ENCODE peak calls at places on chromosomes 11 and 22, in nine cellular contexts. One of them, this sample, is unnamed.

GRCh38 chr11:36774603-36775002 is 176.6 kb upstream of the RAG2 start:
- DNase-seq in Peyer's patch: no peak
- DNase-seq in OCI-LY7: no peak
- DNase-seq in tibial artery: no peak
- DNase-seq in cardiac fibroblast: peak; percentile 64
- DNase-seq in AG04450: no peak
- DNase-seq in MM.1S: no peak
- DNase-seq in HAP-1: no peak
- DNase-seq in cardiac muscle cell: no peak
- DNase-seq in this sample: no peak

GRCh38 chr11:68142441-68143309 is 21.5 kb upstream of the CHKA start:
- DNase-seq in AG04450: no peak
- DNase-seq in OCI-LY7: no peak
- DNase-seq in cardiac muscle cell: no peak
- DNase-seq in tibial artery: no peak
- DNase-seq in HAP-1: no peak
- DNase-seq in MM.1S: no peak
- DNase-seq in cardiac fibroblast: no peak
- DNase-seq in Peyer's patch: no peak
- DNase-seq in this sample: no peak

GRCh38 chr11:87265132-87265531 is 227.4 kb downstream of the TMEM135 start:
- DNase-seq in HAP-1: no peak
- DNase-seq in cardiac fibroblast: peak; percentile 53
- DNase-seq in Peyer's patch: no peak
- DNase-seq in MM.1S: no peak
- DNase-seq in cardiac muscle cell: no peak
- DNase-seq in AG04450: peak; percentile 13
- DNase-seq in tibial artery: no peak
- DNase-seq in OCI-LY7: no peak
- DNase-seq in this sample: no peak

GRCh38 chr11:30131535-30131934 is 99.3 kb upstream of the FSHB start:
- DNase-seq in MM.1S: no peak
- DNase-seq in Peyer's patch: no peak
- DNase-seq in OCI-LY7: no peak
- DNase-seq in AG04450: no peak
- DNase-seq in cardiac fibroblast: no peak
- DNase-seq in HAP-1: no peak
- DNase-seq in tibial artery: no peak
- DNase-seq in cardiac muscle cell: peak; percentile 28
- DNase-seq in this sample: peak; percentile 8

GRCh38 chr11:106503901-106504300 is 426.4 kb downstream of the AASDHPPT start:
- DNase-seq in MM.1S: no peak
- DNase-seq in AG04450: no peak
- DNase-seq in HAP-1: no peak
- DNase-seq in Peyer's patch: no peak
- DNase-seq in OCI-LY7: no peak
- DNase-seq in cardiac fibroblast: no peak
- DNase-seq in cardiac muscle cell: no peak
- DNase-seq in tibial artery: no peak
- DNase-seq in this sample: peak; percentile 21

GRCh38 chr11:67656278-67656922 is 5.9 kb upstream of the ACY3 start:
- DNase-seq in tibial artery: no peak
- DNase-seq in OCI-LY7: peak; percentile 89
- DNase-seq in cardiac muscle cell: no peak
- DNase-seq in AG04450: no peak
- DNase-seq in Peyer's patch: no peak
- DNase-seq in HAP-1: no peak
- DNase-seq in cardiac fibroblast: peak; percentile 19
- DNase-seq in MM.1S: no peak
- DNase-seq in this sample: peak; percentile 9

GRCh38 chr11:47056261-47056915 is 119.8 kb downstream of the CSTPP1 start:
- DNase-seq in tibial artery: no peak
- DNase-seq in OCI-LY7: no peak
- DNase-seq in HAP-1: no peak
- DNase-seq in AG04450: peak; percentile 72
- DNase-seq in MM.1S: no peak
- DNase-seq in cardiac muscle cell: no peak
- DNase-seq in cardiac fibroblast: peak; percentile 76
- DNase-seq in Peyer's patch: no peak
- DNase-seq in this sample: peak; percentile 73

GRCh38 chr22:37267661-37268413 is 14.5 kb upstream of the CYTH4 start:
- DNase-seq in tibial artery: no peak
- DNase-seq in cardiac fibroblast: no peak
- DNase-seq in cardiac muscle cell: no peak
- DNase-seq in Peyer's patch: no peak
- DNase-seq in AG04450: no peak
- DNase-seq in MM.1S: peak; percentile 43
- DNase-seq in OCI-LY7: peak; percentile 33
- DNase-seq in HAP-1: no peak
- DNase-seq in this sample: no peak

GRCh38 chr11:1298695-1299492 is 10.5 kb downstream of the TOLLIP start:
- DNase-seq in cardiac muscle cell: peak; percentile 50
- DNase-seq in AG04450: no peak
- DNase-seq in OCI-LY7: no peak
- DNase-seq in cardiac fibroblast: peak; percentile 81
- DNase-seq in Peyer's patch: peak; percentile 28
- DNase-seq in tibial artery: peak; percentile 84
- DNase-seq in HAP-1: no peak
- DNase-seq in MM.1S: no peak
- DNase-seq in this sample: no peak

GRCh38 chr22:20089977-20090729 is 10.1 kb downstream of the DGCR8 start:
- DNase-seq in OCI-LY7: no peak
- DNase-seq in MM.1S: no peak
- DNase-seq in tibial artery: no peak
- DNase-seq in Peyer's patch: no peak
- DNase-seq in cardiac muscle cell: no peak
- DNase-seq in cardiac fibroblast: peak; percentile 40
- DNase-seq in HAP-1: no peak
- DNase-seq in AG04450: no peak
- DNase-seq in this sample: peak; percentile 26

GRCh38 chr22:50399751-50400331 is 56.7 kb downstream of the PPP6R2 start:
- DNase-seq in AG04450: no peak
- DNase-seq in HAP-1: peak; percentile 43
- DNase-seq in cardiac muscle cell: peak; percentile 53
- DNase-seq in MM.1S: no peak
- DNase-seq in tibial artery: peak; percentile 46
- DNase-seq in cardiac fibroblast: peak; percentile 22
- DNase-seq in Peyer's patch: peak; percentile 38
- DNase-seq in OCI-LY7: peak; percentile 44
- DNase-seq in this sample: peak; percentile 22

GRCh38 chr22:38305481-38306448 is 11.5 kb downstream of the CSNK1E start:
- DNase-seq in cardiac muscle cell: no peak
- DNase-seq in OCI-LY7: peak; percentile 73
- DNase-seq in Peyer's patch: peak; percentile 64
- DNase-seq in MM.1S: peak; percentile 93
- DNase-seq in AG04450: no peak
- DNase-seq in HAP-1: no peak
- DNase-seq in cardiac fibroblast: peak; percentile 51
- DNase-seq in tibial artery: no peak
- DNase-seq in this sample: no peak

DNA sequence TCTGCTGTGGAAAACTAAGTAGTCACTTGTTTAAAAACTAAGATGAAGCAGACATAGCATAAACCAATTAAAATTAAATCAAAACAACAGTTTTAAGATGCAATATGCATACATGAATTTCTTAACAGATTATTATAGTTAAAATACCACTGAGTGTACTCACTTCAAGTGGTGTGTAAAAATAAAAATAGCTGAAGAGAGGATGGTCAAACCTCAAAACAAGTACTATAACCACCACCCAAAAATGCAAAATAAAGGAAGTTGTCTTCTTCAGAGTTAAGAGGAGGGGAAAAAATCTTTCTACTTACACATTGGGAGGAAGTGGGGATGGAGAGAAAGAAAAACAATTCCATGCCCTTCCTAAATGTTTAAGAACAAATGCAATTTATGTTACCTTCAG is 31.9 kb downstream of the RRAS2 start:
- DNase-seq in cardiac muscle cell: no peak
- DNase-seq in AG04450: no peak
- DNase-seq in OCI-LY7: no peak
- DNase-seq in MM.1S: no peak
- DNase-seq in Peyer's patch: no peak
- DNase-seq in cardiac fibroblast: no peak
- DNase-seq in HAP-1: no peak
- DNase-seq in tibial artery: no peak
- DNase-seq in this sample: no peak
- H3K4me3 ChIP-seq in cardiac muscle cell: no peak overlapping the region
- H3K4me3 ChIP-seq in AG04450: no peak overlapping the region
- H3K4me3 ChIP-seq in OCI-LY7: no peak overlapping the region
- H3K4me3 ChIP-seq in MM.1S: no peak overlapping the region
- H3K4me3 ChIP-seq in Peyer's patch: no peak overlapping the region
- H3K4me3 ChIP-seq in cardiac fibroblast: no peak overlapping the region
- H3K4me3 ChIP-seq in HAP-1: no peak overlapping the region
- H3K4me3 ChIP-seq in tibial artery: no peak overlapping the region
- H3K4me3 ChIP-seq in this sample: no peak overlapping the region

GRCh38 chr22:35618427-35619223 is 1.5 kb upstream of the MB start:
- DNase-seq in tibial artery: no peak
- DNase-seq in Peyer's patch: no peak
- DNase-seq in cardiac muscle cell: no peak
- DNase-seq in AG04450: no peak
- DNase-seq in OCI-LY7: no peak
- DNase-seq in MM.1S: no peak
- DNase-seq in cardiac fibroblast: no peak
- DNase-seq in HAP-1: no peak
- DNase-seq in this sample: no peak

GRCh38 chr22:35614404-35614803 is 2.7 kb downstream of the MB start:
- DNase-seq in cardiac muscle cell: no peak
- DNase-seq in tibial artery: no peak
- DNase-seq in OCI-LY7: no peak
- DNase-seq in MM.1S: no peak
- DNase-seq in cardiac fibroblast: no peak
- DNase-seq in HAP-1: no peak
- DNase-seq in AG04450: no peak
- DNase-seq in Peyer's patch: no peak
- DNase-seq in this sample: no peak

GRCh38 chr22:35615156-35615555 is 2.0 kb downstream of the MB start:
- DNase-seq in cardiac muscle cell: no peak
- DNase-seq in AG04450: no peak
- DNase-seq in cardiac fibroblast: no peak
- DNase-seq in OCI-LY7: no peak
- DNase-seq in tibial artery: no peak
- DNase-seq in Peyer's patch: no peak
- DNase-seq in MM.1S: no peak
- DNase-seq in HAP-1: no peak
- DNase-seq in this sample: no peak

GRCh38 chr22:35617137-35617755 is at the start of gene MB:
- DNase-seq in tibial artery: no peak
- DNase-seq in HAP-1: no peak
- DNase-seq in cardiac muscle cell: peak; percentile 45
- DNase-seq in AG04450: no peak
- DNase-seq in Peyer's patch: no peak
- DNase-seq in MM.1S: no peak
- DNase-seq in OCI-LY7: no peak
- DNase-seq in cardiac fibroblast: no peak
- DNase-seq in this sample: no peak

GRCh38 chr22:35616043-35616442 is 1.1 kb downstream of the MB start:
- DNase-seq in Peyer's patch: no peak
- DNase-seq in cardiac fibroblast: no peak
- DNase-seq in OCI-LY7: no peak
- DNase-seq in cardiac muscle cell: no peak
- DNase-seq in tibial artery: no peak
- DNase-seq in HAP-1: no peak
- DNase-seq in AG04450: no peak
- DNase-seq in MM.1S: no peak
- DNase-seq in this sample: no peak
- H3K4me3 ChIP-seq in Peyer's patch: no peak overlapping the region
- H3K4me3 ChIP-seq in cardiac fibroblast: no peak overlapping the region
- H3K4me3 ChIP-seq in OCI-LY7: no peak overlapping the region
- H3K4me3 ChIP-seq in cardiac muscle cell: no peak overlapping the region
- H3K4me3 ChIP-seq in tibial artery: no peak overlapping the region
- H3K4me3 ChIP-seq in HAP-1: no peak overlapping the region
- H3K4me3 ChIP-seq in AG04450: no peak overlapping the region
- H3K4me3 ChIP-seq in MM.1S: no peak overlapping the region
- H3K4me3 ChIP-seq in this sample: no peak overlapping the region

GRCh38 chr22:35835267-35835997 is 117.8 kb downstream of the APOL5 start:
- DNase-seq in AG04450: no peak
- DNase-seq in Peyer's patch: no peak
- DNase-seq in OCI-LY7: no peak
- DNase-seq in cardiac fibroblast: peak; percentile 75
- DNase-seq in cardiac muscle cell: no peak
- DNase-seq in HAP-1: no peak
- DNase-seq in MM.1S: no peak
- DNase-seq in tibial artery: no peak
- DNase-seq in this sample: no peak
- H3K4me3 ChIP-seq in AG04450: peak overlapping the region; percentile 72
- H3K4me3 ChIP-seq in Peyer's patch: peak overlapping the region; percentile 35
- H3K4me3 ChIP-seq in OCI-LY7: peak overlapping the region; percentile 64
- H3K4me3 ChIP-seq in cardiac fibroblast: peak overlapping the region; percentile 31
- H3K4me3 ChIP-seq in cardiac muscle cell: peak overlapping the region; percentile 90
- H3K4me3 ChIP-seq in HAP-1: peak overlapping the region; percentile 12
- H3K4me3 ChIP-seq in MM.1S: peak overlapping the region; percentile 62
- H3K4me3 ChIP-seq in tibial artery: peak overlapping the region; percentile 23
- H3K4me3 ChIP-seq in this sample: peak overlapping the region; percentile 52

GRCh38 chr11:60792521-60792920 is 7.4 kb downstream of the MS4A10 start:
- DNase-seq in cardiac fibroblast: no peak
- DNase-seq in tibial artery: no peak
- DNase-seq in AG04450: no peak
- DNase-seq in Peyer's patch: no peak
- DNase-seq in OCI-LY7: no peak
- DNase-seq in HAP-1: no peak
- DNase-seq in MM.1S: no peak
- DNase-seq in cardiac muscle cell: no peak
- DNase-seq in this sample: no peak

GRCh38 chr11:60786811-60787567 is 1.9 kb downstream of the MS4A10 start:
- DNase-seq in OCI-LY7: no peak
- DNase-seq in AG04450: peak; percentile 38
- DNase-seq in MM.1S: no peak
- DNase-seq in HAP-1: no peak
- DNase-seq in cardiac muscle cell: peak; percentile 57
- DNase-seq in tibial artery: peak; percentile 36
- DNase-seq in Peyer's patch: no peak
- DNase-seq in cardiac fibroblast: peak; percentile 92
- DNase-seq in this sample: peak; percentile 82

GRCh38 chr11:60791534-60791933 is 6.4 kb downstream of the MS4A10 start:
- DNase-seq in Peyer's patch: no peak
- DNase-seq in HAP-1: no peak
- DNase-seq in cardiac muscle cell: no peak
- DNase-seq in AG04450: no peak
- DNase-seq in tibial artery: no peak
- DNase-seq in OCI-LY7: no peak
- DNase-seq in cardiac fibroblast: no peak
- DNase-seq in MM.1S: no peak
- DNase-seq in this sample: no peak

GRCh38 chr11:60788401-60789110 is 3.4 kb downstream of the MS4A10 start:
- DNase-seq in cardiac muscle cell: no peak
- DNase-seq in MM.1S: no peak
- DNase-seq in Peyer's patch: no peak
- DNase-seq in OCI-LY7: no peak
- DNase-seq in HAP-1: no peak
- DNase-seq in AG04450: no peak
- DNase-seq in tibial artery: no peak
- DNase-seq in cardiac fibroblast: peak; percentile 38
- DNase-seq in this sample: no peak

GRCh38 chr11:60790726-60791125 is 5.6 kb downstream of the MS4A10 start:
- DNase-seq in cardiac muscle cell: no peak
- DNase-seq in OCI-LY7: no peak
- DNase-seq in AG04450: no peak
- DNase-seq in Peyer's patch: no peak
- DNase-seq in cardiac fibroblast: no peak
- DNase-seq in MM.1S: no peak
- DNase-seq in tibial artery: no peak
- DNase-seq in HAP-1: no peak
- DNase-seq in this sample: no peak
- H3K4me3 ChIP-seq in cardiac muscle cell: no peak overlapping the region
- H3K4me3 ChIP-seq in OCI-LY7: no peak overlapping the region
- H3K4me3 ChIP-seq in AG04450: no peak overlapping the region
- H3K4me3 ChIP-seq in Peyer's patch: no peak overlapping the region
- H3K4me3 ChIP-seq in cardiac fibroblast: no peak overlapping the region
- H3K4me3 ChIP-seq in MM.1S: no peak overlapping the region
- H3K4me3 ChIP-seq in tibial artery: no peak overlapping the region
- H3K4me3 ChIP-seq in HAP-1: no peak overlapping the region
- H3K4me3 ChIP-seq in this sample: no peak overlapping the region